ENCODE peak calls at places on chromosomes 1 and 21, in six cellular contexts. G is stomach, A is tibial nerve, K is transverse colon, B is SK-N-SH, N is K562. J is an unnamed sample.

GRCh38 chr21:16192900-16193299 is 463.1 kb downstream of the USP25 start:
- DNase-seq in K (no peak), A (no peak), N (no peak), B (no peak), G (no peak), J (no peak)

GRCh38 chr1:20921285-20921684 is 134.2 kb upstream of the HP1BP3 start:
- DNase-seq in B (no peak), A (no peak), N (no peak), K (no peak), G (no peak), J (no peak)

GRCh38 chr1:202981939-202982338 is 14.9 kb upstream of the CYB5R1 start:
- DNase-seq in B (no peak), A (no peak), G (no peak), N (no peak), K (no peak), J (no peak)

GRCh38 chr1:97097404-97097925 is 375.9 kb downstream of the PTBP2 start:
- DNase-seq in A (no peak), K (no peak), B (no peak), G (no peak), N (no peak), J (no peak)

GRCh38 chr1:235930543-235930942 is 63.8 kb upstream of the LYST start:
- DNase-seq in A (no peak), G (peak; percentile 49), K (no peak), N (no peak), B (no peak), J (no peak)

GRCh38 chr1:66335859-66336640 is 197.9 kb upstream of the SGIP1 start:
- DNase-seq in K (peak; percentile 79), A (peak; percentile 55), N (no peak), G (peak; percentile 63), B (no peak), J (peak; percentile 39)

GRCh38 chr1:201495447-201496295 is 11.3 kb downstream of the CSRP1 start:
- DNase-seq in N (no peak), A (peak; percentile 65), K (peak; percentile 65), B (peak; percentile 42), G (peak; percentile 33), J (peak; percentile 91)

GRCh38 chr1:225655509-225656258 is 2.8 kb upstream of the ENAH start:
- DNase-seq in N (no peak), A (peak; percentile 26), K (peak; percentile 40), B (no peak), G (peak; percentile 48), J (peak; percentile 47)

GRCh38 chr1:1344672-1345361 is 4.4 kb downstream of the DVL1 start:
- DNase-seq in A (no peak), K (peak; percentile 62), B (peak; percentile 85), N (peak; percentile 63), G (peak; percentile 68), J (no peak)

GRCh38 chr21:28261291-28261690 is 731.4 kb downstream of the LTN1 start:
- DNase-seq in A (no peak), K (no peak), N (no peak), B (no peak), G (no peak), J (no peak)

GRCh38 chr1:16904560-16905111 is 8.9 kb downstream of the RNU1-2 start:
- DNase-seq in G (peak; percentile 99), B (peak; percentile 94), N (peak; percentile 94), K (peak; percentile 100), A (peak; percentile 98), J (peak; percentile 99)

GRCh38 chr1:16906873-16907272 is 11.1 kb downstream of the RNU1-2 start:
- DNase-seq in A (no peak), B (no peak), K (no peak), G (no peak), N (no peak), J (no peak)

GRCh38 chr1:16905856-16906702 is 10.3 kb downstream of the RNU1-2 start:
- DNase-seq in A (no peak), G (no peak), K (no peak), N (no peak), B (no peak), J (no peak)

GRCh38 chr1:16903458-16903796 is 7.6 kb downstream of the RNU1-2 start:
- DNase-seq in B (no peak), N (no peak), K (no peak), G (no peak), A (no peak), J (no peak)

GRCh38 chr1:16905112-16905855 is 9.5 kb downstream of the RNU1-2 start:
- DNase-seq in N (peak; percentile 59), B (no peak), K (peak; percentile 54), A (no peak), G (no peak), J (peak; percentile 62)
- TF ChIP-seq EP300 in N (peak; percentile 80), B (no peak), K (no peak), A (peak; percentile 100), G (no peak), J (peak; percentile 59)

GRCh38 chr1:16236091-16236494 is 890 bp downstream of the CPLANE2 start:
- DNase-seq in N (peak; percentile 51), K (peak; percentile 63), G (peak; percentile 65), A (no peak), B (peak; percentile 82), J (no peak)
- H3K4me3 ChIP-seq in N (peak overlapping the region; percentile 64), K (peak overlapping the region; percentile 60), G (peak overlapping the region; percentile 58), A (peak overlapping the region; percentile 60), B (peak overlapping the region; percentile 92), J (peak overlapping the region; percentile 50)

GRCh38 chr1:25039229-25039628 is 109.2 kb upstream of the RUNX3 start:
- DNase-seq in G (no peak), K (no peak), A (no peak), N (no peak), B (no peak), J (no peak)
- H3K27me3 ChIP-seq in G (no peaks in the 10 kb centered on the region), K (no peaks in the 10 kb centered on the region), A (no peaks in the 10 kb centered on the region), N (peaks cover 56% of the 10 kb centered on the region), B (peaks cover 35% of the 10 kb centered on the region), J (no peaks in the 10 kb centered on the region)

GRCh38 chr1:113811888-113812660 is at the start of gene RSBN1:
- DNase-seq in K (peak; percentile 99), G (peak; percentile 99), B (peak; percentile 92), A (peak; percentile 95), N (peak; percentile 92), J (peak; percentile 99)
- TF ChIP-seq EP300 in K (peak; percentile 26), G (no peak), B (no peak), A (peak; percentile 94), N (peak; percentile 95), J (no peak)

GRCh38 chr1:113928129-113928949 is 785 bp upstream of the HIPK1 start:
- DNase-seq in N (no peak), G (no peak), A (no peak), B (no peak), K (no peak), J (no peak)

GRCh38 chr1:113930499-113931161 is 1.5 kb downstream of the HIPK1 start:
- DNase-seq in K (peak; percentile 41), N (peak; percentile 25), G (no peak), A (no peak), B (peak; percentile 43), J (no peak)

GRCh38 chr1:113929750-113930498 is 800 bp downstream of the HIPK1 start:
- DNase-seq in A (no peak), K (peak; percentile 64), N (no peak), B (no peak), G (peak; percentile 63), J (peak; percentile 68)

GRCh38 chr1:113931456-113931855 is 2.3 kb downstream of the HIPK1 start:
- DNase-seq in K (no peak), N (no peak), B (no peak), G (no peak), A (no peak), J (no peak)

GRCh38 chr1:113928950-113929749 is at the start of gene HIPK1:
- DNase-seq in A (peak; percentile 86), B (peak; percentile 95), G (peak; percentile 95), K (peak; percentile 95), N (peak; percentile 92), J (peak; percentile 94)
- H3K4me3 ChIP-seq in A (peak within 1 kb of the TSS; percentile 92), B (peak within 1 kb of the TSS; percentile 99), G (peak within 1 kb of the TSS; percentile 89), K (peak within 1 kb of the TSS; percentile 92), N (peak within 1 kb of the TSS; percentile 70), J (peak within 1 kb of the TSS; percentile 76)

DNA sequence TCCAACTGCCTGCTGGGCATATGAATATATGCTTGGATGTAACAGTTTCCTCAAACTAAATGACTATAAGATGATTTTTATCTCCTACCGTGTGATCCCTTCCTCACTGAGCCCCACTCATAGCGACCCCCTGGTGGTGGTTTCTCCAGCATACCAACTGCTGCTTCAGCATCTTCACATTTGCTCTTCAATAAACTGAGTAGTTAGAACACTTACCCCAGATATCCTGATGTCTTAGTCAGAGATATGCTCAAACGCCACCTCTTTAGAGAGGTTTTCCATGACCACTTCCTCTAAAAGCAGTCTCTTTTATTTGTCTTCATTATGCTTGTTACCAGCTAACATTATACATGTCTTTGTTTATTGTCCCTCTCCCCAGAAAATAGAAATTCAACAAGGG is 10.2 kb upstream of the HNRNPR start:
- DNase-seq in B (no peak), K (no peak), N (peak; percentile 39), G (no peak), A (no peak), J (no peak)
- H3K27me3 ChIP-seq in B (no peaks in the 10 kb centered on the region), K (no peaks in the 10 kb centered on the region), N (no peaks in the 10 kb centered on the region), G (no peaks in the 10 kb centered on the region), A (no peaks in the 10 kb centered on the region), J (no peaks in the 10 kb centered on the region)

GRCh38 chr1:56561227-56562019 is 17.9 kb downstream of the PLPP3 start:
- DNase-seq in K (no peak), A (no peak), N (no peak), G (no peak), B (no peak), J (no peak)

GRCh38 chr1:56563045-56563444 is 16.3 kb downstream of the PLPP3 start:
- DNase-seq in B (no peak), G (no peak), N (no peak), A (no peak), K (no peak), J (no peak)

GRCh38 chr1:56564615-56565014 is 14.7 kb downstream of the PLPP3 start:
- DNase-seq in B (no peak), K (no peak), G (no peak), N (no peak), A (no peak), J (no peak)

GRCh38 chr1:56566040-56566774 is 13.2 kb downstream of the PLPP3 start:
- DNase-seq in B (no peak), N (no peak), G (no peak), K (no peak), A (no peak), J (no peak)

GRCh38 chr1:56563568-56563967 is 15.8 kb downstream of the PLPP3 start:
- DNase-seq in A (no peak), B (no peak), N (no peak), G (no peak), K (no peak), J (no peak)
- TF ChIP-seq EP300 in A (no peak), B (no peak), N (no peak), G (no peak), K (no peak), J (no peak)

J was measured in ovary.